ENCODE peak calls at places on chromosomes 1 and 21, in five cellular contexts. W is A673, T is prostate gland, V is transverse colon, Q is cardiac muscle cell. R is an unnamed sample.

GRCh38 chr1:85118751-85119150 is 70.5 kb upstream of the MCOLN3 start:
- DNase-seq in V (no peak), Q (no peak), W (no peak), T (no peak), R (no peak)

GRCh38 chr1:203122159-203122558 is 5.4 kb upstream of the ADORA1 start:
- DNase-seq in V (no peak), T (no peak), W (no peak), Q (no peak), R (no peak)

GRCh38 chr1:66374561-66375111 is 159.3 kb upstream of the SGIP1 start:
- DNase-seq in Q (no peak), W (no peak), V (no peak), T (no peak), R (no peak)

GRCh38 chr1:192983349-192983980 is 75.7 kb downstream of the UCHL5 start:
- DNase-seq in Q (no peak), W (no peak), V (no peak), T (no peak), R (no peak)

GRCh38 chr1:16116625-16117024 is 39.2 kb downstream of the EPHA2 start:
- DNase-seq in T (no peak), Q (no peak), W (no peak), V (no peak), R (no peak)

GRCh38 chr1:40404670-40405462 is 31.3 kb downstream of the SMAP2 start:
- DNase-seq in V (no peak), T (peak), Q (peak), W (peak), R (no peak)

GRCh38 chr1:27960762-27961645 is 1.2 kb downstream of the XKR8 start:
- DNase-seq in Q (no peak), W (no peak), T (no peak), V (peak), R (no peak)

GRCh38 chr1:153220606-153221303 is 3.4 kb downstream of the PRR9 start:
- DNase-seq in W (peak), Q (peak), T (no peak), V (no peak), R (no peak)

GRCh38 chr1:79638382-79638781 is 631.9 kb upstream of the ADGRL4 start:
- DNase-seq in T (no peak), V (no peak), W (no peak), Q (no peak), R (no peak)

GRCh38 chr1:35268282-35269189 is at the start of gene ZMYM4:
- DNase-seq in Q (peak), V (peak), T (peak), W (peak), R (peak)

GRCh38 chr1:35261412-35262120 is 6.9 kb upstream of the ZMYM4 start:
- DNase-seq in W (no peak), T (peak), V (no peak), Q (no peak), R (no peak)

GRCh38 chr1:35266306-35266705 is 2.2 kb upstream of the ZMYM4 start:
- DNase-seq in W (no peak), V (no peak), T (no peak), Q (no peak), R (no peak)

GRCh38 chr1:35264035-35264434 is 4.5 kb upstream of the ZMYM4 start:
- DNase-seq in W (no peak), V (no peak), T (no peak), Q (no peak), R (no peak)

GRCh38 chr1:35264861-35265260 is 3.6 kb upstream of the ZMYM4 start:
- DNase-seq in V (peak), Q (no peak), T (peak), W (no peak), R (peak)
- H3K27ac ChIP-seq in V (peak), Q (no peak), T (peak), W (no peak), R (peak)

DNA sequence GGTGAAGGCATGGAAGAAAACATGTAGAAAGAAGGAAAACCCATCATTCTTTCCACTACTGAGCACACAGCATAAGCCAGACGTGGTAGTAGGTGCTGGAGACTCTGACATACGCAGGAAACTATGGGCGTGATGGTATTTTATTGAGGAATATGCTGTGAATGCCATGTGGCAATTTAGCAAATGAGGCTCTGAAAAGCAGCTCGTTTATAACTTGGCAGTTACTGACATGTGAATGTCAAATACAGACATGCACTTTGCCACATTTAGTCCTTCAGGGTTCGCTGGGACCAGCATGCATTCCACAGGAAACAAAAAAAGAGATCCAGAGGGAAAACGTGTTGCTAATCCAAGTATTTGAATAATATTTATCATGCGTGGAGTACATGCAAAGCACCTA is 74.3 kb upstream of the IFNAR2 start:
- DNase-seq in T (no peak), V (no peak), Q (no peak), W (no peak), R (no peak)
- H3K27ac ChIP-seq in T (no peak), V (no peak), Q (no peak), W (no peak), R (no peak)

GRCh38 chr1:159915571-159916239 is 9.6 kb downstream of the TAGLN2 start:
- DNase-seq in Q (no peak), W (peak), T (no peak), V (no peak), R (no peak)
- H3K27ac ChIP-seq in Q (no peak), W (peak), T (peak), V (peak), R (no peak)

GRCh38 chr1:160114085-160114484 is 1.5 kb upstream of the ATP1A2 start:
- DNase-seq in V (no peak), Q (peak), W (no peak), T (no peak), R (no peak)
- H3K27ac ChIP-seq in V (no peak), Q (peak), W (no peak), T (no peak), R (no peak)